ENCODE peak calls at places on chromosomes 7 and 10, in six cellular contexts. One of them, this sample, is unnamed.
A peak's percentile ranks its signal among the peaks of the same experiment; 100 is the strongest.

GRCh38 chr7:134298902-134299683 is 17.6 kb downstream of the SLC35B4 start:
- DNase-seq in A673: no peak
- DNase-seq in BJ: no peak
- DNase-seq in uterus: peak; percentile 33
- DNase-seq in right atrium auricular region: no peak
- DNase-seq in foreskin fibroblast: peak; percentile 45
- DNase-seq in this sample: no peak

GRCh38 chr10:8811201-8811600 is 756.7 kb downstream of the GATA3 start:
- DNase-seq in A673: peak; percentile 1
- DNase-seq in BJ: no peak
- DNase-seq in uterus: no peak
- DNase-seq in right atrium auricular region: no peak
- DNase-seq in foreskin fibroblast: no peak
- DNase-seq in this sample: no peak

GRCh38 chr10:16799621-16800020 is 17.6 kb downstream of the RSU1 start:
- DNase-seq in A673: no peak
- DNase-seq in BJ: no peak
- DNase-seq in uterus: no peak
- DNase-seq in right atrium auricular region: no peak
- DNase-seq in foreskin fibroblast: no peak
- DNase-seq in this sample: no peak

GRCh38 chr7:78516450-78516849 is 717.9 kb downstream of the PHTF2 start:
- DNase-seq in A673: no peak
- DNase-seq in BJ: no peak
- DNase-seq in uterus: no peak
- DNase-seq in right atrium auricular region: no peak
- DNase-seq in foreskin fibroblast: no peak
- DNase-seq in this sample: no peak

GRCh38 chr10:129892571-129893045 is 71.5 kb downstream of the EBF3 start:
- DNase-seq in A673: peak; percentile 28
- DNase-seq in BJ: no peak
- DNase-seq in uterus: no peak
- DNase-seq in right atrium auricular region: no peak
- DNase-seq in foreskin fibroblast: no peak
- DNase-seq in this sample: no peak

GRCh38 chr7:42858570-42858969 is 53.3 kb downstream of the C7orf25 start:
- DNase-seq in A673: no peak
- DNase-seq in BJ: no peak
- DNase-seq in uterus: no peak
- DNase-seq in right atrium auricular region: no peak
- DNase-seq in foreskin fibroblast: peak; percentile 67
- DNase-seq in this sample: no peak

GRCh38 chr7:71404701-71405345 is 272.9 kb downstream of the GALNT17 start:
- DNase-seq in A673: no peak
- DNase-seq in BJ: no peak
- DNase-seq in uterus: no peak
- DNase-seq in right atrium auricular region: no peak
- DNase-seq in foreskin fibroblast: no peak
- DNase-seq in this sample: no peak

GRCh38 chr7:14598978-14599377 is 303.6 kb downstream of the DGKB start:
- DNase-seq in A673: no peak
- DNase-seq in BJ: no peak
- DNase-seq in uterus: no peak
- DNase-seq in right atrium auricular region: no peak
- DNase-seq in foreskin fibroblast: peak; percentile 82
- DNase-seq in this sample: no peak

GRCh38 chr7:75881436-75882095 is 2.7 kb downstream of the RHBDD2 start:
- DNase-seq in A673: peak; percentile 63
- DNase-seq in BJ: no peak
- DNase-seq in uterus: no peak
- DNase-seq in right atrium auricular region: no peak
- DNase-seq in foreskin fibroblast: no peak
- DNase-seq in this sample: no peak

GRCh38 chr10:116767235-116767634 is 24.9 kb upstream of the HSPA12A start:
- DNase-seq in A673: no peak
- DNase-seq in BJ: peak; percentile 22
- DNase-seq in uterus: peak; percentile 37
- DNase-seq in right atrium auricular region: no peak
- DNase-seq in foreskin fibroblast: peak; percentile 24
- DNase-seq in this sample: no peak

GRCh38 chr7:130473289-130473688 is 18.6 kb upstream of the MEST start:
- DNase-seq in A673: no peak
- DNase-seq in BJ: no peak
- DNase-seq in uterus: no peak
- DNase-seq in right atrium auricular region: no peak
- DNase-seq in foreskin fibroblast: no peak
- DNase-seq in this sample: no peak

GRCh38 chr7:27079234-27079975 is 16.4 kb downstream of the HOXA1 start:
- DNase-seq in A673: no peak
- DNase-seq in BJ: no peak
- DNase-seq in uterus: no peak
- DNase-seq in right atrium auricular region: no peak
- DNase-seq in foreskin fibroblast: no peak
- DNase-seq in this sample: no peak

GRCh38 chr7:128890306-128891109 is 20.0 kb downstream of the KCP start:
- DNase-seq in A673: no peak
- DNase-seq in BJ: no peak
- DNase-seq in uterus: no peak
- DNase-seq in right atrium auricular region: no peak
- DNase-seq in foreskin fibroblast: no peak
- DNase-seq in this sample: no peak

GRCh38 chr10:70807566-70807965 is 8.2 kb upstream of the SGPL1 start:
- DNase-seq in A673: no peak
- DNase-seq in BJ: no peak
- DNase-seq in uterus: no peak
- DNase-seq in right atrium auricular region: no peak
- DNase-seq in foreskin fibroblast: no peak
- DNase-seq in this sample: no peak

GRCh38 chr10:12707461-12708185 is 293.9 kb downstream of the CCDC3 start:
- DNase-seq in A673: peak; percentile 70
- DNase-seq in BJ: peak; percentile 86
- DNase-seq in uterus: peak; percentile 47
- DNase-seq in right atrium auricular region: peak; percentile 58
- DNase-seq in foreskin fibroblast: peak; percentile 93
- DNase-seq in this sample: no peak

GRCh38 chr7:5636914-5637313 is 144.5 kb downstream of the RNF216 start:
- DNase-seq in A673: peak; percentile 94
- DNase-seq in BJ: peak; percentile 77
- DNase-seq in uterus: peak; percentile 89
- DNase-seq in right atrium auricular region: peak; percentile 86
- DNase-seq in foreskin fibroblast: peak; percentile 95
- DNase-seq in this sample: no peak

GRCh38 chr10:92562424-92562823 is 11.5 kb downstream of the IDE start:
- DNase-seq in A673: no peak
- DNase-seq in BJ: no peak
- DNase-seq in uterus: no peak
- DNase-seq in right atrium auricular region: no peak
- DNase-seq in foreskin fibroblast: no peak
- DNase-seq in this sample: no peak

GRCh38 chr7:77425151-77426051 is 9.3 kb upstream of the GSAP start:
- DNase-seq in A673: no peak
- DNase-seq in BJ: peak; percentile 14
- DNase-seq in uterus: no peak
- DNase-seq in right atrium auricular region: no peak
- DNase-seq in foreskin fibroblast: peak; percentile 84
- DNase-seq in this sample: no peak

GRCh38 chr7:92133133-92133736 is 1.0 kb downstream of the CYP51A1 start:
- DNase-seq in A673: no peak
- DNase-seq in BJ: no peak
- DNase-seq in uterus: no peak
- DNase-seq in right atrium auricular region: no peak
- DNase-seq in foreskin fibroblast: no peak
- DNase-seq in this sample: no peak

GRCh38 chr7:74324499-74325229 is 35.5 kb downstream of the CLIP2 start:
- DNase-seq in A673: no peak
- DNase-seq in BJ: no peak
- DNase-seq in uterus: no peak
- DNase-seq in right atrium auricular region: no peak
- DNase-seq in foreskin fibroblast: no peak
- DNase-seq in this sample: no peak

DNA sequence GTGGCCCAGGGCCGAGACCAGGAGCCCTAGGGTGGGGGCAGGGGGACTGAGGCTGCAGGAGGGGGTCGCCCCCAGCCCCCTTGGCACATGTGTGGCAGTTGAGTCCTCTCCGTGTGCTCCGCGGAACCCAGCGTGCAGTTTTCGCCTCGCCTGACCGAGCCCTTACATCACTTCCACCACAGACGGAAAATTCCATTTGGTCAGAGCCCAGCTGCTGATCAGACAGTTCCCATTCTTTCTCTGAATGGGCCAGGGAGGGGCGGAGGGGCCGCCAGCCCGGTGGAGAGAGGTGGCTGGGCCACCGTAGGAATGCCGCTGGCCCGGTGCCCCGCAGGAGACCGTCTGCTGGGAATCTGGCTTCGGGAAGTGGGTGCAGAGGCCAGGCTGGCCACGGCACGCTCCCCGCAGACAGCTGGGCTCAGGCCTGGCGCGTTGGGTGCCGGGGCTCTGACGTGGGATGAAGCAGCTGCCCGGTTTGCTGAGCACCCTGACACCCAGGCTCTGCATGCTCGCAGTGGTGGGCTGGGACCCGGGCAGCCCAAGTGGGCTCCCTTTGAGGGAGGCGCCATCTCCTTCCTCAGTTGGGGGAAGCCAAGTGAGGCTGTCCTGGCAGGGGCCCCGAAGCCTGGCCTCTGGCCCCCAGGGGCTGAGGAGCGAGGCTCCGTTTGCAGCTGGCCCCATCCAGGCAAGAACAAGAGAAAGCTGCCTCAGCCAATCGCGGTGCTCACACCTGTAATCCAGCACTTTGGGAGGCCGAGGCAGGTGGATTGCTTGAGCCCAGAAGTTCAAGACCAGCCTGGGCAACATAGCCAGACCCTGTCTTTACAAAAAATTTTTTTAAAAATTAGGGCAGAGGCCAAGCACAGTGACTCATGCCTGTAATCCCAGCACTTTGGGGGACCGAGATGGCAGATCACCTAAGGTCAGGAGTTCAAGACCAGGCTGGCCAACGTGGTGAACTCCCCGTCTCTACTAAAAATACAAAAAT is 9.9 kb downstream of the TTYH3 start:
- DNase-seq in A673: peak; percentile 52
- DNase-seq in BJ: peak; percentile 89
- DNase-seq in uterus: peak; percentile 87
- DNase-seq in right atrium auricular region: peak; percentile 94
- DNase-seq in foreskin fibroblast: peak; percentile 94
- DNase-seq in this sample: peak; percentile 52
- TF ChIP-seq CTCF in A673: no peak
- TF ChIP-seq CTCF in BJ: peak; percentile 14
- TF ChIP-seq CTCF in uterus: no peak
- TF ChIP-seq CTCF in right atrium auricular region: no peak
- TF ChIP-seq CTCF in foreskin fibroblast: no peak
- TF ChIP-seq CTCF in this sample: no peak

DNA sequence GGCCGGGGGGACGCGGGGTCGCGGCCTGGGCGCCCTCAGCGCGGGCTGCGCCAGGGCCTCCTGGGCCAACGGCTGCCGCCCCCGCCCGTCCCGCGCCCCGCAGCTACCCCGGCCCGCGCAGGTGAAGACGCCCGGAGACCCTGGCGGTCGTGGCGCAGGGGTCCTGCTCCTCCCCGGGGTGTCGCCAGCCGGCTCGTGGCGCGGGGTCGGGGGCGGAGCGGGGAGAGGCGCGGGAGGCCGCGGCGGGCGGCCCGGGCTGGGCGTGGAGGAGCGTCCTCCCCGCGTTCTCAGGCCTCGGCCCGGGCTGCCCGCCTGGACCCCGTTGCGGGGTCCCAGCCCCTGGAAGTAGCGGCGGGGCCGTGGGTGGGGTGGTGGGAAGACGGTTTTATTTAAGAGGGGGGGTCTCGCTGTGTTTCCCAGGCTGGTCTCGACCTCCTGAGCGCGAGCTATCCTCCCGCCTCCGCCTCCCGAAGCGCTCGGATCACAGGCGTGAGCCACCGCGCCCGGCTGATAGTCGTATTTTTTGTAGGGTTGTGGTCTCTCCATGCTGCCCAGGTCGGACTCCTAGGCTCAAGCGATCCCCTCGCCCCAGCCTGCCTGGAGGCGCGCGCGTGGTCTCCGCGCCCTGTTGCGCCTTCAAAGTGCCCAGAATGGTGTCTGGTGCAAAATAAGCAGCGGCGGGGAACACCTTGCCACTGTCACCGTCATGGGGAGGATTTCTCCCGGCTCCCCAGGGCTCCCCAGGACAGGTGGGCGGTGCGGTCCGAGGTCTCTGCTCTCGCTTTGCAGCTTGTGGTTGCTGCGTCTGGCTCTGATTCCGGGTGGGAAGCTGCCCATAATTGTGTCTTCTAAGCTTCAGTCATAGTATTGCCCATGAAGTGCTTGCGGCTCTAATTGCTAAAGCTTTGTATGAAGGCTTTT is 15.3 kb upstream of the SUN1 start:
- DNase-seq in A673: no peak
- DNase-seq in BJ: no peak
- DNase-seq in uterus: no peak
- DNase-seq in right atrium auricular region: no peak
- DNase-seq in foreskin fibroblast: no peak
- DNase-seq in this sample: no peak
- TF ChIP-seq CTCF in A673: no peak
- TF ChIP-seq CTCF in BJ: no peak
- TF ChIP-seq CTCF in uterus: no peak
- TF ChIP-seq CTCF in right atrium auricular region: no peak
- TF ChIP-seq CTCF in foreskin fibroblast: no peak
- TF ChIP-seq CTCF in this sample: no peak

DNA sequence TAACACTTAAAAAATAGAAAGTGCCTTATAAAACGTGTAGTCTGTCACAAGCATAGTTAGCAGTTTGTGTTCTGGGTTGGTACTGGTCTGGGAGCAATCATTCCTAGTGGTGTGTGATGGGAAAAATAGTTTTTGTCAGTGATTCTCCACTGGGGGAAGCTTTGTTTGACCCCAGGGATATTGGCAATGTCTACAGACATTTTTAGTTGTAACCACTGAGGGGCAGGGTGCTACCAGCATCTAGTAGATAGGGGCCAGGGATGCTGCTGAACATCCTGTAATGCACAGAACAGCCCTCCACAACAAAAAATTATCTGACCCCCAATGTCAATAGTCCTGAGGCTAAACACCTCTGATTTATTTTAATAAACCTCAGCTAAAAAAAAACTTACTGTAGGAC is 51.6 kb upstream of the CREB5 start:
- DNase-seq in A673: no peak
- DNase-seq in BJ: no peak
- DNase-seq in uterus: no peak
- DNase-seq in right atrium auricular region: no peak
- DNase-seq in foreskin fibroblast: no peak
- DNase-seq in this sample: no peak
- TF ChIP-seq CTCF in A673: no peak
- TF ChIP-seq CTCF in BJ: no peak
- TF ChIP-seq CTCF in uterus: no peak
- TF ChIP-seq CTCF in right atrium auricular region: no peak
- TF ChIP-seq CTCF in foreskin fibroblast: no peak
- TF ChIP-seq CTCF in this sample: no peak

GRCh38 chr7:149067869-149068268 is 22.6 kb downstream of the ZNF786 start:
- DNase-seq in A673: no peak
- DNase-seq in BJ: no peak
- DNase-seq in uterus: no peak
- DNase-seq in right atrium auricular region: no peak
- DNase-seq in foreskin fibroblast: no peak
- DNase-seq in this sample: no peak
- TF ChIP-seq CTCF in A673: no peak
- TF ChIP-seq CTCF in BJ: no peak
- TF ChIP-seq CTCF in uterus: no peak
- TF ChIP-seq CTCF in right atrium auricular region: no peak
- TF ChIP-seq CTCF in foreskin fibroblast: no peak
- TF ChIP-seq CTCF in this sample: no peak

This sample was measured in omental fat pad.